ENCODE peak calls at places on chromosomes 6 and 20, in five cellular contexts. One of them, this sample, is unnamed.

GRCh38 chr6:80769101-80769500 is 662.6 kb downstream of the BCKDHB start:
- DNase-seq in psoas muscle: no peak
- DNase-seq in pons: no peak
- DNase-seq in right cardiac atrium: no peak
- DNase-seq in cardiac muscle cell: no peak
- DNase-seq in this sample: no peak

GRCh38 chr6:141482773-141483172 is 650.0 kb upstream of the GJE1 start:
- DNase-seq in psoas muscle: no peak
- DNase-seq in pons: peak; percentile 37
- DNase-seq in right cardiac atrium: no peak
- DNase-seq in cardiac muscle cell: peak; percentile 15
- DNase-seq in this sample: no peak

GRCh38 chr6:72740135-72740534 is 118.3 kb downstream of the KCNQ5 start:
- DNase-seq in psoas muscle: no peak
- DNase-seq in pons: no peak
- DNase-seq in right cardiac atrium: no peak
- DNase-seq in cardiac muscle cell: no peak
- DNase-seq in this sample: no peak

GRCh38 chr6:85490516-85491248 is 40.8 kb downstream of the NT5E start:
- DNase-seq in psoas muscle: no peak
- DNase-seq in pons: no peak
- DNase-seq in right cardiac atrium: no peak
- DNase-seq in cardiac muscle cell: peak; percentile 39
- DNase-seq in this sample: no peak

GRCh38 chr6:8059129-8059528 is 5.1 kb downstream of the BLOC1S5 start:
- DNase-seq in psoas muscle: no peak
- DNase-seq in pons: peak; percentile 38
- DNase-seq in right cardiac atrium: no peak
- DNase-seq in cardiac muscle cell: peak; percentile 60
- DNase-seq in this sample: no peak

GRCh38 chr6:121216928-121217327 is 117.4 kb downstream of the TBC1D32 start:
- DNase-seq in psoas muscle: no peak
- DNase-seq in pons: no peak
- DNase-seq in right cardiac atrium: no peak
- DNase-seq in cardiac muscle cell: peak; percentile 20
- DNase-seq in this sample: no peak

GRCh38 chr6:37104935-37105781 is 64.8 kb upstream of the PIM1 start:
- DNase-seq in psoas muscle: no peak
- DNase-seq in pons: no peak
- DNase-seq in right cardiac atrium: no peak
- DNase-seq in cardiac muscle cell: no peak
- DNase-seq in this sample: no peak

GRCh38 chr20:39291301-39291700 is 329.2 kb downstream of the DHX35 start:
- DNase-seq in psoas muscle: no peak
- DNase-seq in pons: no peak
- DNase-seq in right cardiac atrium: no peak
- DNase-seq in cardiac muscle cell: no peak
- DNase-seq in this sample: no peak

GRCh38 chr6:10401004-10401536 is 13.8 kb downstream of the TFAP2A start:
- DNase-seq in psoas muscle: no peak
- DNase-seq in pons: no peak
- DNase-seq in right cardiac atrium: no peak
- DNase-seq in cardiac muscle cell: no peak
- DNase-seq in this sample: no peak

GRCh38 chr6:67467341-67467740 is 1167.7 kb upstream of the ADGRB3 start:
- DNase-seq in psoas muscle: no peak
- DNase-seq in pons: no peak
- DNase-seq in right cardiac atrium: no peak
- DNase-seq in cardiac muscle cell: no peak
- DNase-seq in this sample: no peak

GRCh38 chr6:26432622-26433021 is 7.7 kb upstream of the BTN3A3 start:
- DNase-seq in psoas muscle: no peak
- DNase-seq in pons: no peak
- DNase-seq in right cardiac atrium: peak; percentile 44
- DNase-seq in cardiac muscle cell: peak; percentile 39
- DNase-seq in this sample: no peak

GRCh38 chr6:2951723-2952122 is 19.6 kb downstream of the SERPINB6 start:
- DNase-seq in psoas muscle: no peak
- DNase-seq in pons: peak; percentile 62
- DNase-seq in right cardiac atrium: peak; percentile 48
- DNase-seq in cardiac muscle cell: no peak
- DNase-seq in this sample: peak; percentile 34

GRCh38 chr6:141484726-141485125 is 648.0 kb upstream of the GJE1 start:
- DNase-seq in psoas muscle: no peak
- DNase-seq in pons: peak; percentile 63
- DNase-seq in right cardiac atrium: no peak
- DNase-seq in cardiac muscle cell: peak; percentile 21
- DNase-seq in this sample: no peak

GRCh38 chr6:106527979-106528378 is 101.3 kb downstream of the RTN4IP1 start:
- DNase-seq in psoas muscle: no peak
- DNase-seq in pons: no peak
- DNase-seq in right cardiac atrium: no peak
- DNase-seq in cardiac muscle cell: peak; percentile 87
- DNase-seq in this sample: no peak

GRCh38 chr6:15427360-15428070 is 181.6 kb downstream of the JARID2 start:
- DNase-seq in psoas muscle: no peak
- DNase-seq in pons: peak; percentile 24
- DNase-seq in right cardiac atrium: no peak
- DNase-seq in cardiac muscle cell: no peak
- DNase-seq in this sample: no peak

GRCh38 chr6:170066679-170067078 is 224.2 kb downstream of the DLL1 start:
- DNase-seq in psoas muscle: no peak
- DNase-seq in pons: no peak
- DNase-seq in right cardiac atrium: no peak
- DNase-seq in cardiac muscle cell: no peak
- DNase-seq in this sample: no peak